ENCODE peak calls at places on chromosomes 13 and 19, in four cellular contexts. One of them, this sample, is unnamed.

GRCh38 chr13:22801402-22802003 is 379.3 kb upstream of the SGCG start:
- DNase-seq in SK-N-SH: no peak
- DNase-seq in GM12878: no peak
- DNase-seq in H1: no peak
- DNase-seq in this sample: no peak

GRCh38 chr13:78655007-78655406 is 3.9 kb downstream of the OBI1 start:
- DNase-seq in SK-N-SH: no peak
- DNase-seq in GM12878: no peak
- DNase-seq in H1: no peak
- DNase-seq in this sample: no peak

GRCh38 chr13:43232866-43233265 is 209.5 kb downstream of the DNAJC15 start:
- DNase-seq in SK-N-SH: no peak
- DNase-seq in GM12878: no peak
- DNase-seq in H1: no peak
- DNase-seq in this sample: no peak

GRCh38 chr13:43316997-43317396 is 293.6 kb downstream of the DNAJC15 start:
- DNase-seq in SK-N-SH: peak; percentile 80
- DNase-seq in GM12878: no peak
- DNase-seq in H1: no peak
- DNase-seq in this sample: no peak

GRCh38 chr13:43006893-43007631 is 15.0 kb upstream of the EPSTI1 start:
- DNase-seq in SK-N-SH: no peak
- DNase-seq in GM12878: no peak
- DNase-seq in H1: no peak
- DNase-seq in this sample: no peak

GRCh38 chr13:60654405-60654804 is 257.4 kb downstream of the TDRD3 start:
- DNase-seq in SK-N-SH: no peak
- DNase-seq in GM12878: no peak
- DNase-seq in H1: no peak
- DNase-seq in this sample: no peak

GRCh38 chr13:113625965-113626661 is 31.9 kb downstream of the ATP4B start:
- DNase-seq in SK-N-SH: no peak
- DNase-seq in GM12878: no peak
- DNase-seq in H1: no peak
- DNase-seq in this sample: no peak

GRCh38 chr19:18687740-18688465 is 4.4 kb downstream of the CRTC1 start:
- DNase-seq in SK-N-SH: no peak
- DNase-seq in GM12878: no peak
- DNase-seq in H1: no peak
- DNase-seq in this sample: peak; percentile 30

GRCh38 chr19:43625918-43626579 is 6.6 kb upstream of the ZNF428 start:
- DNase-seq in SK-N-SH: peak; percentile 73
- DNase-seq in GM12878: no peak
- DNase-seq in H1: peak; percentile 79
- DNase-seq in this sample: peak; percentile 78

GRCh38 chr19:54254195-54254906 is 2.7 kb downstream of the LILRB5 start:
- DNase-seq in SK-N-SH: no peak
- DNase-seq in GM12878: no peak
- DNase-seq in H1: peak; percentile 48
- DNase-seq in this sample: no peak

GRCh38 chr13:48072304-48072703 is 22.6 kb downstream of the MED4 start:
- DNase-seq in SK-N-SH: no peak
- DNase-seq in GM12878: no peak
- DNase-seq in H1: no peak
- DNase-seq in this sample: no peak

GRCh38 chr19:8569066-8569761 is 8.0 kb downstream of the MYO1F start:
- DNase-seq in SK-N-SH: no peak
- DNase-seq in GM12878: peak; percentile 63
- DNase-seq in H1: no peak
- DNase-seq in this sample: peak; percentile 80
- TF ChIP-seq NRF1 in SK-N-SH: no peak
- TF ChIP-seq NRF1 in GM12878: no peak
- TF ChIP-seq NRF1 in H1: no peak
- TF ChIP-seq NRF1 in this sample: no peak

GRCh38 chr13:91045351-91046034 is 302.0 kb upstream of the MIR17HG start:
- DNase-seq in SK-N-SH: peak; percentile 12
- DNase-seq in GM12878: no peak
- DNase-seq in H1: no peak
- DNase-seq in this sample: no peak

GRCh38 chr13:91042870-91043269 is 304.6 kb upstream of the MIR17HG start:
- DNase-seq in SK-N-SH: no peak
- DNase-seq in GM12878: no peak
- DNase-seq in H1: no peak
- DNase-seq in this sample: no peak

DNA sequence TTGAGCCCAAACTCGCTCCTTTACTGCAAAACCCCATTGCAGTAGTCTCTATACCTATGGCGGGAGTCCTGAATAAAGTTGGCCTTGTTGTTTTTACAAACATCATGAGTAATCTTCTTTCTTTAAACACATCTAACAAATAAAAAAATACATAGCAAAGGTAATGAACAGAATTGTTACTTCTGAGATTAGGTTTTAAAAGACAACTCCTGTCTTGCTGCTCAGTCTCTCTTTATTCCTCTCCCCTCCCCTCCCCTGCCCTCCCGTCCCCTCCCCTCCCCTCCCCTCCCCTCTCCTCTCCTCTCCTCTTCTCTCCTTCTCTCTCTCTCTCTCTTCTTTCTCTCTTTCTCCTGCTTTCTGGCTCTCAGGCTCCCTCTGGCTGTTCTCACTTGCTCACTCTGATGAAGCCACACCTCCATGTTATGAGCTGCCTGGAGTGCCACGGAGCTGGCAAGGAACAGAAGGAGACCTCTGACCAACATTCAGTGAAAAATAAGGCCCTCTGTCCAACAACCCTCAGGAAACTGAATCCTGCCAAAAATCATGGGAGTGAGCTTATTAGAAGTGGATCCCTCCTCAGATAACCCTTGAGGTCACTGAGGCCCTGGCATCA is 300.7 kb upstream of the MIR17HG start:
- DNase-seq in SK-N-SH: no peak
- DNase-seq in GM12878: no peak
- DNase-seq in H1: no peak
- DNase-seq in this sample: no peak
- TF ChIP-seq NRF1 in SK-N-SH: no peak
- TF ChIP-seq NRF1 in GM12878: no peak
- TF ChIP-seq NRF1 in H1: no peak
- TF ChIP-seq NRF1 in this sample: no peak

GRCh38 chr13:50907781-50908180 is 1.8 kb upstream of the RNASEH2B start:
- DNase-seq in SK-N-SH: no peak
- DNase-seq in GM12878: no peak
- DNase-seq in H1: no peak
- DNase-seq in this sample: no peak
- TF ChIP-seq NRF1 in SK-N-SH: no peak
- TF ChIP-seq NRF1 in GM12878: no peak
- TF ChIP-seq NRF1 in H1: no peak
- TF ChIP-seq NRF1 in this sample: no peak

DNA sequence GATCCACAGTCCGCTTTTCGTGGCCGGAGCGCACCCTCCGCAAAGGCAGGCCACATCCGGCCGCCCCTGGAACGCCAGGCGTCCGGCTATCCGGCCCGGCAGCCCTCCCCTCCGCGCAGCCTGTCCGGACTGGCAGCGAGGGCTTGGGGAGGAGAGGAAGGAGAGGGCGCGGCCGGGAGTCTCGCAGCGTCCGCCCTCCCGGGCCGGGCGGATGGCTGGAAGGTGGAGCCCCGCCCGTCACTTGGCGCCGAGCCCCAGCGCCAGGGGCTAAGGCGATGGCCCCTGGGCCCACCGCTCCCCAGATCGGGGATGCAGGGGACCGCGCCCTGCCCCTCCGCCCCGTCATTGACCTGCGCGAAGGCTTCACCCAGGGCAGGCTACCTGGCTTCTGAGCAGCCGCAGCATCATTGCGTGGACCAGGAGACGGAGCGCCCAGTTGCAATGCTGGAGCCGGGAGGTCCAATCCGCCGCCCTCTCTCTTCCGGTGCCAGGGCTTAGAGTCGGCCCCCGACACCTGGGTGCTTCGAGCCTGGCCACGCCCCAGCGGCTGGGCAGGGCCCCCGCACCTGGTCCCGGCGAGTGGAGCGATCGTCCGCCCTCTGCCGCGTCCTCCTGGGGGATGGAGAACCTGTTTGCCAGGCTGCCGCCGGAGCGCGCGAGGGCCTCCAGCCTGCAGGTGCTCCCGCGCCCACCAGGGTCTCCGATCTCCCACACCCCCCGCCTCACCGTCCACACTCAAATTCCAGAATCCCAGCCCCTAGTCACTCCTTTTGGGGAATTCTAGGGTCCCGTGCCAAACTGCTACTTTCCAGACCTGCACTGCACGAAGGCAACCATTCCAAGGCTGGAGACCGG is at the start of gene FUT1:
- DNase-seq in SK-N-SH: peak; percentile 82
- DNase-seq in GM12878: no peak
- DNase-seq in H1: peak; percentile 94
- DNase-seq in this sample: peak; percentile 62
- TF ChIP-seq NRF1 in SK-N-SH: no peak
- TF ChIP-seq NRF1 in GM12878: no peak
- TF ChIP-seq NRF1 in H1: no peak
- TF ChIP-seq NRF1 in this sample: peak; percentile 8